ENCODE peak calls at places on chromosomes 6 and 20, in five cellular contexts. One of them, this sample, is unnamed.

GRCh38 chr20:60306105-60306504 is 347.9 kb downstream of the CDH26 start:
- DNase-seq in ACHN: no peak
- DNase-seq in Karpas-422: no peak
- DNase-seq in AG09319: no peak
- DNase-seq in hypothalamus: no peak
- DNase-seq in this sample: no peak

GRCh38 chr20:19840111-19840705 is 82.2 kb downstream of the RIN2 start:
- DNase-seq in ACHN: no peak
- DNase-seq in Karpas-422: no peak
- DNase-seq in hypothalamus: no peak
- DNase-seq in AG09319: no peak
- DNase-seq in this sample: no peak

GRCh38 chr6:41846666-41847237 is 48.4 kb downstream of the USP49 start:
- DNase-seq in hypothalamus: peak; percentile 3
- DNase-seq in Karpas-422: peak; percentile 82
- DNase-seq in ACHN: peak; percentile 88
- DNase-seq in AG09319: peak; percentile 73
- DNase-seq in this sample: peak; percentile 97

GRCh38 chr6:138107752-138108592 is 753 bp upstream of the PERP start:
- DNase-seq in ACHN: no peak
- DNase-seq in AG09319: no peak
- DNase-seq in hypothalamus: no peak
- DNase-seq in Karpas-422: no peak
- DNase-seq in this sample: no peak

GRCh38 chr20:23327617-23328333 is 22.8 kb upstream of the NXT1 start:
- DNase-seq in ACHN: no peak
- DNase-seq in Karpas-422: no peak
- DNase-seq in hypothalamus: no peak
- DNase-seq in AG09319: no peak
- DNase-seq in this sample: no peak

GRCh38 chr6:74609857-74610256 is 596.0 kb downstream of the COL12A1 start:
- DNase-seq in Karpas-422: no peak
- DNase-seq in ACHN: no peak
- DNase-seq in AG09319: no peak
- DNase-seq in hypothalamus: no peak
- DNase-seq in this sample: no peak

GRCh38 chr6:6610031-6610591 is 21.6 kb downstream of the LY86 start:
- DNase-seq in ACHN: no peak
- DNase-seq in hypothalamus: no peak
- DNase-seq in Karpas-422: peak; percentile 57
- DNase-seq in AG09319: no peak
- DNase-seq in this sample: no peak

GRCh38 chr6:6696867-6697531 is 108.5 kb downstream of the LY86 start:
- DNase-seq in ACHN: peak; percentile 46
- DNase-seq in Karpas-422: peak; percentile 74
- DNase-seq in hypothalamus: peak; percentile 58
- DNase-seq in AG09319: no peak
- DNase-seq in this sample: peak; percentile 61

GRCh38 chr20:18742841-18743240 is 70.7 kb upstream of the SCP2D1 start:
- DNase-seq in Karpas-422: no peak
- DNase-seq in ACHN: no peak
- DNase-seq in AG09319: no peak
- DNase-seq in hypothalamus: no peak
- DNase-seq in this sample: no peak

GRCh38 chr6:97669191-97669651 is 386.2 kb upstream of the MMS22L start:
- DNase-seq in AG09319: no peak
- DNase-seq in hypothalamus: peak; percentile 61
- DNase-seq in Karpas-422: peak; percentile 64
- DNase-seq in ACHN: peak; percentile 8
- DNase-seq in this sample: peak; percentile 12

GRCh38 chr6:30887901-30888300 is 3.6 kb downstream of the DDR1 start:
- DNase-seq in hypothalamus: no peak
- DNase-seq in AG09319: no peak
- DNase-seq in ACHN: no peak
- DNase-seq in Karpas-422: no peak
- DNase-seq in this sample: no peak

GRCh38 chr20:63745424-63745805 is 5.8 kb downstream of the SLC2A4RG start:
- DNase-seq in AG09319: no peak
- DNase-seq in ACHN: no peak
- DNase-seq in Karpas-422: no peak
- DNase-seq in hypothalamus: no peak
- DNase-seq in this sample: no peak

GRCh38 chr6:10417681-10418104 is 2.8 kb upstream of the TFAP2A start:
- DNase-seq in AG09319: no peak
- DNase-seq in hypothalamus: no peak
- DNase-seq in ACHN: no peak
- DNase-seq in Karpas-422: no peak
- DNase-seq in this sample: no peak

GRCh38 chr6:32070814-32071466 is 32.7 kb downstream of the CYP21A2 start:
- DNase-seq in ACHN: no peak
- DNase-seq in AG09319: no peak
- DNase-seq in hypothalamus: no peak
- DNase-seq in Karpas-422: no peak
- DNase-seq in this sample: no peak

GRCh38 chr20:34473262-34473883 is 42.8 kb upstream of the DYNLRB1 start:
- DNase-seq in Karpas-422: peak; percentile 72
- DNase-seq in ACHN: peak; percentile 44
- DNase-seq in AG09319: no peak
- DNase-seq in hypothalamus: peak; percentile 14
- DNase-seq in this sample: no peak

GRCh38 chr20:19701449-19701848 is 56.6 kb upstream of the RIN2 start:
- DNase-seq in ACHN: no peak
- DNase-seq in Karpas-422: peak; percentile 84
- DNase-seq in AG09319: no peak
- DNase-seq in hypothalamus: no peak
- DNase-seq in this sample: no peak

GRCh38 chr20:53621482-53622246 is 28.0 kb upstream of the ZNF217 start:
- DNase-seq in ACHN: peak; percentile 89
- DNase-seq in Karpas-422: no peak
- DNase-seq in hypothalamus: no peak
- DNase-seq in AG09319: peak; percentile 96
- DNase-seq in this sample: peak; percentile 97

GRCh38 chr6:151440930-151441329 is 11.0 kb downstream of the RMND1 start:
- DNase-seq in ACHN: peak; percentile 29
- DNase-seq in AG09319: no peak
- DNase-seq in Karpas-422: peak; percentile 60
- DNase-seq in hypothalamus: no peak
- DNase-seq in this sample: peak; percentile 34

GRCh38 chr6:49649982-49650381 is 13.3 kb upstream of the RHAG start:
- DNase-seq in Karpas-422: no peak
- DNase-seq in ACHN: no peak
- DNase-seq in hypothalamus: no peak
- DNase-seq in AG09319: no peak
- DNase-seq in this sample: no peak

GRCh38 chr6:135972586-135972985 is 121.1 kb downstream of the PDE7B start:
- DNase-seq in hypothalamus: no peak
- DNase-seq in ACHN: no peak
- DNase-seq in AG09319: no peak
- DNase-seq in Karpas-422: no peak
- DNase-seq in this sample: no peak

GRCh38 chr6:142810952-142811514 is 133.9 kb downstream of the HIVEP2 start:
- DNase-seq in hypothalamus: no peak
- DNase-seq in AG09319: peak; percentile 36
- DNase-seq in Karpas-422: no peak
- DNase-seq in ACHN: no peak
- DNase-seq in this sample: no peak

GRCh38 chr6:42978487-42978792 is 541 bp downstream of the PEX6 start:
- DNase-seq in ACHN: peak; percentile 17
- DNase-seq in AG09319: no peak
- DNase-seq in Karpas-422: peak; percentile 60
- DNase-seq in hypothalamus: no peak
- DNase-seq in this sample: no peak

GRCh38 chr6:105991561-105992314 is 94.4 kb upstream of the PRDM1 start:
- DNase-seq in AG09319: no peak
- DNase-seq in hypothalamus: no peak
- DNase-seq in Karpas-422: peak; percentile 57
- DNase-seq in ACHN: no peak
- DNase-seq in this sample: no peak

GRCh38 chr6:134065706-134066105 is 13.3 kb upstream of the SLC2A12 start:
- DNase-seq in ACHN: peak; percentile 38
- DNase-seq in AG09319: no peak
- DNase-seq in hypothalamus: no peak
- DNase-seq in Karpas-422: peak; percentile 78
- DNase-seq in this sample: no peak

GRCh38 chr6:44009425-44010321 is 117.6 kb downstream of the MRPL14 start:
- DNase-seq in ACHN: no peak
- DNase-seq in Karpas-422: no peak
- DNase-seq in AG09319: no peak
- DNase-seq in hypothalamus: no peak
- DNase-seq in this sample: peak; percentile 22

GRCh38 chr6:149560736-149561135 is 5.4 kb upstream of the GINM1 start:
- DNase-seq in AG09319: no peak
- DNase-seq in ACHN: peak; percentile 35
- DNase-seq in hypothalamus: no peak
- DNase-seq in Karpas-422: peak; percentile 65
- DNase-seq in this sample: peak; percentile 16

GRCh38 chr6:156283091-156283490 is 494.1 kb upstream of the ARID1B start:
- DNase-seq in AG09319: no peak
- DNase-seq in hypothalamus: no peak
- DNase-seq in ACHN: no peak
- DNase-seq in Karpas-422: no peak
- DNase-seq in this sample: no peak

GRCh38 chr6:57172136-57173055 is at the start of gene BAG2:
- DNase-seq in Karpas-422: peak; percentile 97
- DNase-seq in AG09319: peak; percentile 75
- DNase-seq in hypothalamus: peak; percentile 73
- DNase-seq in ACHN: peak; percentile 88
- DNase-seq in this sample: peak; percentile 83

GRCh38 chr6:110039996-110040383 is 61.9 kb downstream of the GPR6 start:
- DNase-seq in Karpas-422: peak; percentile 76
- DNase-seq in ACHN: peak; percentile 50
- DNase-seq in hypothalamus: no peak
- DNase-seq in AG09319: no peak
- DNase-seq in this sample: no peak

GRCh38 chr6:25014806-25015560 is 79.2 kb upstream of the RIPOR2 start:
- DNase-seq in hypothalamus: peak; percentile 17
- DNase-seq in ACHN: no peak
- DNase-seq in Karpas-422: peak; percentile 88
- DNase-seq in AG09319: peak; percentile 60
- DNase-seq in this sample: no peak

GRCh38 chr20:62200491-62201172 is 17.8 kb downstream of the MTG2 start:
- DNase-seq in ACHN: no peak
- DNase-seq in Karpas-422: no peak
- DNase-seq in hypothalamus: no peak
- DNase-seq in AG09319: no peak
- DNase-seq in this sample: no peak

GRCh38 chr6:5827061-5828037 is 179.4 kb downstream of the NRN1 start:
- DNase-seq in Karpas-422: no peak
- DNase-seq in AG09319: no peak
- DNase-seq in ACHN: no peak
- DNase-seq in hypothalamus: no peak
- DNase-seq in this sample: no peak